ENCODE peak calls at places on chromosomes 5 and 9, in ten cellular contexts. C is A549, X is brain microvascular endothelial cell, E is tibial artery, G is upper lobe of right lung, U is cardiac muscle cell, Y is transverse colon, R is heart left ventricle, H is GM23338, L is mammary epithelial cell. D is an unnamed sample.

GRCh38 chr5:131538177-131538593 is 96.8 kb downstream of the RAPGEF6 start:
- DNase-seq in C (no peak), X (peak), E (no peak), G (no peak), U (no peak), Y (no peak), R (no peak), H (no peak), L (peak), D (peak)

GRCh38 chr5:167594750-167595149 is 696.7 kb upstream of the WWC1 start:
- DNase-seq in C (no peak), X (no peak), E (no peak), G (no peak), U (no peak), Y (no peak), R (no peak), H (no peak), L (no peak), D (no peak)

GRCh38 chr9:37784640-37785483 is at the start of gene EXOSC3:
- DNase-seq in C (peak), X (peak), E (peak), G (peak), U (peak), Y (peak), R (peak), H (peak), L (peak), D (peak)

GRCh38 chr5:90201923-90202322 is 207.6 kb downstream of the CETN3 start:
- DNase-seq in C (no peak), X (peak), E (no peak), G (no peak), U (no peak), Y (no peak), R (no peak), H (no peak), L (peak), D (peak)

GRCh38 chr5:44945743-44946142 is 137.0 kb downstream of the MRPS30 start:
- DNase-seq in C (no peak), X (no peak), E (no peak), G (no peak), U (no peak), Y (no peak), R (no peak), H (no peak), L (peak), D (no peak)

GRCh38 chr5:142896325-142897007 is 126.3 kb downstream of the ARHGAP26 start:
- DNase-seq in C (no peak), X (no peak), E (no peak), G (no peak), U (no peak), Y (no peak), R (no peak), H (peak), L (peak), D (peak)

GRCh38 chr9:108569624-108570023 is 286.2 kb downstream of the ACTL7B start:
- DNase-seq in C (no peak), X (peak), E (no peak), G (no peak), U (no peak), Y (no peak), R (no peak), H (no peak), L (peak), D (peak)

GRCh38 chr9:109475526-109475925 is 22.6 kb downstream of the PTPN3 start:
- DNase-seq in C (no peak), X (no peak), E (peak), G (no peak), U (no peak), Y (no peak), R (no peak), H (no peak), L (no peak), D (no peak)

GRCh38 chr5:173775692-173776135 is 112.4 kb upstream of the CPEB4 start:
- DNase-seq in C (no peak), X (no peak), E (no peak), G (no peak), U (no peak), Y (no peak), R (no peak), H (no peak), L (no peak), D (no peak)

GRCh38 chr5:36416605-36417004 is 114.9 kb upstream of the RANBP3L start:
- DNase-seq in C (no peak), X (no peak), E (no peak), G (no peak), U (no peak), Y (no peak), R (no peak), H (no peak), L (no peak), D (no peak)

GRCh38 chr5:68432682-68433081 is 217.1 kb downstream of the PIK3R1 start:
- DNase-seq in C (no peak), X (no peak), E (no peak), G (no peak), U (no peak), Y (no peak), R (no peak), H (no peak), L (no peak), D (no peak)

GRCh38 chr9:3528466-3528865 is 2.7 kb upstream of the RFX3 start:
- DNase-seq in C (no peak), X (no peak), E (no peak), G (no peak), U (no peak), Y (no peak), R (no peak), H (no peak), L (no peak), D (no peak)

GRCh38 chr5:180133971-180134508 is 62.5 kb upstream of the RNF130 start:
- DNase-seq in C (no peak), X (no peak), E (no peak), G (no peak), U (no peak), Y (no peak), R (no peak), H (no peak), L (no peak), D (no peak)

GRCh38 chr5:28603869-28604268 is 1565.5 kb upstream of the CDH9 start:
- DNase-seq in C (peak), X (no peak), E (no peak), G (no peak), U (no peak), Y (no peak), R (no peak), H (no peak), L (no peak), D (no peak)

GRCh38 chr5:155154973-155155372 is 141.4 kb downstream of the KIF4B start:
- DNase-seq in C (no peak), X (no peak), E (no peak), G (no peak), U (no peak), Y (no peak), R (no peak), H (no peak), L (no peak), D (no peak)

GRCh38 chr5:90325093-90325492 is 84.5 kb downstream of the CETN3 start:
- DNase-seq in C (no peak), X (no peak), E (no peak), G (no peak), U (no peak), Y (no peak), R (no peak), H (no peak), L (no peak), D (no peak)

GRCh38 chr9:114412057-114412683 is 24.4 kb upstream of the AKNA start:
- DNase-seq in C (no peak), X (no peak), E (no peak), G (no peak), U (peak), Y (no peak), R (no peak), H (no peak), L (no peak), D (no peak)

GRCh38 chr9:75672478-75672877 is 218.0 kb upstream of the PCSK5 start:
- DNase-seq in C (no peak), X (no peak), E (no peak), G (no peak), U (no peak), Y (no peak), R (no peak), H (no peak), L (no peak), D (no peak)

GRCh38 chr5:91329273-91329672 is 53.8 kb downstream of the ARRDC3 start:
- DNase-seq in C (no peak), X (no peak), E (no peak), G (no peak), U (no peak), Y (no peak), R (no peak), H (no peak), L (no peak), D (no peak)

GRCh38 chr9:111052831-111053230 is 14.6 kb upstream of the LPAR1 start:
- DNase-seq in C (no peak), X (peak), E (no peak), G (no peak), U (no peak), Y (no peak), R (no peak), H (no peak), L (peak), D (no peak)

GRCh38 chr9:69149321-69149807 is 24.7 kb upstream of the TJP2 start:
- DNase-seq in C (no peak), X (peak), E (no peak), G (no peak), U (peak), Y (no peak), R (peak), H (peak), L (peak), D (no peak)

GRCh38 chr9:15509931-15510788 is 610 bp downstream of the PSIP1 start:
- DNase-seq in C (peak), X (peak), E (peak), G (peak), U (peak), Y (peak), R (peak), H (peak), L (no peak), D (no peak)

GRCh38 chr5:15993934-15994333 is 185.7 kb downstream of the MARCHF11 start:
- DNase-seq in C (no peak), X (peak), E (no peak), G (no peak), U (peak), Y (no peak), R (no peak), H (peak), L (no peak), D (no peak)

GRCh38 chr9:21684831-21685362 is 117.5 kb upstream of the MTAP start:
- DNase-seq in C (peak), X (peak), E (no peak), G (no peak), U (no peak), Y (no peak), R (no peak), H (no peak), L (peak), D (peak)

GRCh38 chr5:171966270-171966669 is 40.2 kb downstream of the FBXW11 start:
- DNase-seq in C (no peak), X (no peak), E (no peak), G (no peak), U (no peak), Y (no peak), R (no peak), H (no peak), L (no peak), D (no peak)

GRCh38 chr9:133512253-133513213 is 12.2 kb downstream of the MYMK start:
- DNase-seq in C (no peak), X (no peak), E (no peak), G (no peak), U (no peak), Y (no peak), R (no peak), H (no peak), L (no peak), D (no peak)
- H3K27ac ChIP-seq in C (no peak), X (no peak), E (no peak), G (no peak), U (no peak), Y (no peak), R (no peak), H (no peak), L (no peak), D (no peak)

GRCh38 chr9:133122605-133122934 is 1.5 kb upstream of the RALGDS start:
- DNase-seq in C (no peak), X (no peak), E (no peak), G (no peak), U (no peak), Y (no peak), R (no peak), H (no peak), L (no peak), D (no peak)
- H3K27ac ChIP-seq in C (no peak), X (no peak), E (no peak), G (peak), U (peak), Y (peak), R (peak), H (no peak), L (no peak), D (no peak)

GRCh38 chr9:98247826-98248657 is 7.4 kb downstream of the TBC1D2 start:
- DNase-seq in C (no peak), X (no peak), E (no peak), G (no peak), U (no peak), Y (no peak), R (no peak), H (no peak), L (no peak), D (no peak)

GRCh38 chr9:98249774-98250173 is 5.7 kb downstream of the TBC1D2 start:
- DNase-seq in C (no peak), X (no peak), E (no peak), G (no peak), U (no peak), Y (no peak), R (no peak), H (no peak), L (no peak), D (no peak)

GRCh38 chr9:98253563-98253962 is 1.9 kb downstream of the TBC1D2 start:
- DNase-seq in C (no peak), X (no peak), E (no peak), G (no peak), U (no peak), Y (no peak), R (no peak), H (no peak), L (no peak), D (no peak)

GRCh38 chr9:98251554-98251953 is 3.9 kb downstream of the TBC1D2 start:
- DNase-seq in C (peak), X (peak), E (no peak), G (no peak), U (no peak), Y (no peak), R (no peak), H (no peak), L (peak), D (peak)

GRCh38 chr9:98248737-98249474 is 6.5 kb downstream of the TBC1D2 start:
- DNase-seq in C (no peak), X (peak), E (peak), G (peak), U (no peak), Y (peak), R (peak), H (no peak), L (peak), D (peak)
- H3K27ac ChIP-seq in C (peak), X (peak), E (peak), G (peak), U (no peak), Y (peak), R (peak), H (no peak), L (peak), D (peak)

DNA sequence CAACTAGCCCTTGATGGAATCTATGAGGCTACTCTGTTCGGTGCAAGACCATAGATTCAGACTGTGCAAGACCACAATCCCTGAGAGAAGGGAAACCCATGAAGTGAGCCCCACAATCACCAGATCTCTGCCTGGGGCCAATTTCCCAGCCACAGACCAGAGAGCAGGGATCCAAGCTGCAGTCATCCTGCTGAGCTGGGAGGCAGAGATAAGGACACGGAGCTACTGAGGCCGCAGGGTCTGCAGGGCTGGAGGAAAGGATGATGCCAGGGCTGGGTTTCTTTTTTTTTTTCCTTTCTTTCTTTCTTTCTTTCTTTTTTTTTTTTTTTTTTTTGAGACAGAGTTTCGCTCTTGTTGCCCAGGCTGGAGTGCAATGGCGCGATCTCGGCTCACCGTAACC is 47.7 kb upstream of the FUBP3 start:
- DNase-seq in C (no peak), X (no peak), E (no peak), G (no peak), U (no peak), Y (no peak), R (no peak), H (no peak), L (no peak), D (no peak)
- H3K27ac ChIP-seq in C (no peak), X (no peak), E (no peak), G (no peak), U (no peak), Y (no peak), R (no peak), H (no peak), L (no peak), D (no peak)

DNA sequence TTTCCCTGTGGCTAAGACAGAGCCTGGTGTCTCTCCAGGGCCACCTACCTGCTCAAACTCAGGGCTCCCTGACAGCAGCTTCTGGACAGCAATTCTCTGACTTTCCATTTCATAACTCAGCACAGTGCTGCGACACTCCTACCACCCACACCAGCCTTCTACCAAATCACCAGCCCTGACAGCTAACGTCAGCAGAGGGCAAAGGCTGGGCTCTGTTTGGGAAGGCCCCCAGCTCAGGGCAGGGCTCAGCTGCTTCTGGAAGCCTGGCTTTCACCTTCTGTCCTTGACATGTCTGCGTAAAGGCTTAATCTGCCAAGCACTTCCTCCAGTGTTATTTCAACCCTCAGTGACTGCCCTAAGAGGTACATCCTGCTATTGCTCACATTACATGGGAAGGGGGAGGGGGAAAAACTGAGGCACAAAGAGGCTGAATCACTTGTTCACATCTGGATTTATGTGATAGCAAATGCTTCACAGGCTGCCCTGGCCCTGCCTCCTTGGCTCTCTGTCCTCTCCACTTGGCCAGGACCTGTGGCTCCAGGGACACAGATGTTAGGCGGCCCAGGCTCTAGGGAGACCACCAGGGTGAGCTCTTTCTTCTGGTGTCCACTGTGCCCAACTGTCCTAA is 102.5 kb upstream of the PANK3 start:
- DNase-seq in C (no peak), X (peak), E (peak), G (no peak), U (peak), Y (no peak), R (peak), H (no peak), L (peak), D (peak)
- H3K27ac ChIP-seq in C (no peak), X (no peak), E (peak), G (peak), U (peak), Y (peak), R (peak), H (no peak), L (no peak), D (peak)

DNA sequence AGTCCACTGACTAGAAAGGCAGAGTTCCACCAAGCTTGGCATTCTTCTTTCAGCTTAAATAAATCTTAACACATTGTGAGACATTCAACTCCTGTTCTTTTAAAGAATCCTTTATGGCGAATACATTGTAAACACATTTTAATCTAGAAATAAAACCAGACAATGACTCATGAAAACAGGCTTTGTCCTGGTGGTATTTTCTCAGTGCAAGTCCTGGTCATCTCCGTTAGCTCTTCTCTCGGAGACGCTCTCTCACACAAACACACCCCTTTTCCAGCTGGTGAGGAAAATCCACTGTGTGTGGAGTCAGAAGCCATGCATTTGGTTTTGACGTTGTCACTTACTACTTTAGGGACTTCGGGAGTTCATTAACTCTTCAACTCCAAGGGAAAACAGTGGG is 140.4 kb downstream of the AUH start:
- DNase-seq in C (no peak), X (peak), E (no peak), G (no peak), U (no peak), Y (no peak), R (no peak), H (no peak), L (no peak), D (no peak)
- H3K27ac ChIP-seq in C (no peak), X (peak), E (no peak), G (no peak), U (no peak), Y (no peak), R (no peak), H (no peak), L (no peak), D (no peak)

DNA sequence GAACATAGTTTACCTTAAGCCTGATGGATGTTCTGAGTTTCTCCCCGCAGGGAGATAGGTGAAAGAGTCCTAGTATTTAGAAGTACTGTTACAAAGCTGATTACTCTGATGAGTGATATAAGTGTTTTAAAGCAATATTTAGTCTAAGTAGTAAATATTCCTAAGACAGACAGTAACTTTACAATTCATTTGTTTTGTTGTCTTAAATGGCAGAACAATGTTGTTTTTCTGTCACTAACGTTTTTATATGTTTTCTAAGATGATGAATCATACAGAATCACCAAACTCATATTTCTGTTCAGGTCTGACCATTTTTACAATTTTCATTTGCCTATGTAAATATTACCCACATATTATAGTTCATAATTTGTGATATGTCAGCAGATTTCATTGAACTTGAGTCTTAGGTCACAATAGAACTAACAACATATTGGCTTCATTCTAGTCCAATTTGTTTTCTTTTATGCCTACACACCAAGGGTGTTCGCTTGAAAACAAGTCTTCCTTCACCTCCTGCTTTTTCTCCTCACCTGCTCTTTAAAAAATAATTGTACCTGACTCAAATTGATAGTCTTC is 30.6 kb downstream of the MAP3K1 start:
- DNase-seq in C (no peak), X (no peak), E (no peak), G (no peak), U (no peak), Y (no peak), R (no peak), H (no peak), L (no peak), D (no peak)
- H3K27ac ChIP-seq in C (no peak), X (no peak), E (no peak), G (no peak), U (no peak), Y (no peak), R (no peak), H (no peak), L (no peak), D (no peak)

DNA sequence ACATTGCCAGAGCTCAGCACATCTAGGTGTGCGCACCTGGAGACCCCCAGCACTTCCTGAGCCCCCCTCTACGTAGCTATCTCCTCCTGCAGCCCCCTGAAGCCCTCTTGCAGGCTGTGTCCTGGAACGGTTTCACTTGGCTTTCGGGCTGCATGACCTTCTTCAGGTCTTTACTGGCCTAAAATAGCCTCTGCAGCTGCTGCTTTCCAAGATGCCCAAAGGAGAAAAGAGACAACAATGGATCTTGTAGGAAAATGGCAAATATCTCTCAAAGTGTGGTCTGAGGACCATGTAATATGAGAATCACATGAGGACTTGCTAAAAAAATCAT is 6.6 kb upstream of the ERMP1 start:
- DNase-seq in C (no peak), X (no peak), E (no peak), G (no peak), U (no peak), Y (no peak), R (no peak), H (no peak), L (no peak), D (no peak)
- H3K27ac ChIP-seq in C (peak), X (no peak), E (no peak), G (no peak), U (peak), Y (peak), R (no peak), H (no peak), L (peak), D (peak)

DNA sequence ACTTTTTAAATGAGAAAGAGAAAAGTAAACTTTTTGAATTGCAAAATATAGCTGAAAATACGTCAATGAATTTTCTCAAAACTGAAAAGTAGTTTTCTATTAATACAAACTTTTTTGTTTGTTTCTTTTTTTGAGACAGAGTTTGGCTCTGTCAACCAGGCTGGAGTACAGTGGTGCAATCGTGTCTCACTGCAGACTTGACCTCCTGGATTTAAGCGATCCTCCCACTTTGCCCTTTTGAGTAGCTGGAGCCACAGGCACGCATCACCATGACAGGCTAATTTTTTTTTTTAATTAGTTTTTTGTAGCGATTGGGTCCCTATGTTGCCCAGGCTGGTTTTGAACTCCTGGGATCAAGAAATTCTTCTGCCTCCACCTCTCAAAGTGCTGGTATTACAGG is 610.4 kb downstream of the ELAVL2 start:
- DNase-seq in C (no peak), X (no peak), E (no peak), G (no peak), U (no peak), Y (no peak), R (no peak), H (no peak), L (no peak), D (no peak)
- H3K27ac ChIP-seq in C (no peak), X (no peak), E (no peak), G (no peak), U (no peak), Y (no peak), R (no peak), H (no peak), L (no peak), D (no peak)

D was measured in epithelial cell of prostate.